ENCODE peak calls at places on chromosomes 2 and 18, in six cellular contexts. N is K562, B is SK-N-SH, U is H1, C is HepG2, H is HCT116. Y is an unnamed sample.

GRCh38 chr2:69505710-69506109 is 68.5 kb upstream of the NFU1 start:
- DNase-seq in N (no peak), B (no peak), H (no peak), U (no peak), C (no peak), Y (no peak)

GRCh38 chr2:121910139-121910538 is 154.7 kb downstream of the TSN start:
- DNase-seq in B (no peak), H (no peak), N (no peak), U (no peak), C (no peak), Y (no peak)

GRCh38 chr2:136060401-136060940 is 57.5 kb downstream of the CXCR4 start:
- DNase-seq in N (no peak), C (no peak), U (no peak), B (no peak), H (no peak), Y (no peak)

GRCh38 chr2:71379086-71379485 is 47.5 kb downstream of the ZNF638 start:
- DNase-seq in U (no peak), H (peak; percentile 18), N (peak; percentile 16), C (no peak), B (no peak), Y (no peak)

GRCh38 chr18:58125183-58125582 is 81.2 kb downstream of the NEDD4L start:
- DNase-seq in U (no peak), C (no peak), B (no peak), H (no peak), N (no peak), Y (no peak)

GRCh38 chr2:158414538-158414937 is 42.0 kb downstream of the CCDC148 start:
- DNase-seq in N (no peak), B (no peak), C (no peak), H (no peak), U (no peak), Y (no peak)

GRCh38 chr2:6927753-6928152 is 10.5 kb downstream of the RNF144A start:
- DNase-seq in H (no peak), B (no peak), C (no peak), N (no peak), U (no peak), Y (no peak)

GRCh38 chr2:129775941-129776653 is 203.4 kb upstream of the RAB6C start:
- DNase-seq in N (no peak), U (no peak), H (no peak), B (no peak), C (no peak), Y (no peak)

GRCh38 chr2:1641498-1641897 is 102.8 kb downstream of the PXDN start:
- DNase-seq in B (no peak), H (no peak), U (no peak), C (no peak), N (no peak), Y (no peak)

GRCh38 chr2:129777146-129777545 is 202.3 kb upstream of the RAB6C start:
- DNase-seq in B (no peak), N (no peak), C (no peak), H (no peak), U (no peak), Y (no peak)

GRCh38 chr2:118709786-118710185 is 137.7 kb downstream of the EN1 start:
- DNase-seq in U (no peak), N (no peak), B (no peak), H (no peak), C (no peak), Y (no peak)

GRCh38 chr2:101843048-101843447 is 145.5 kb downstream of the MAP4K4 start:
- DNase-seq in B (no peak), U (no peak), C (no peak), N (no peak), H (no peak), Y (no peak)

GRCh38 chr2:7014201-7014640 is 97.0 kb downstream of the RNF144A start:
- DNase-seq in U (no peak), H (peak; percentile 18), C (peak; percentile 21), N (peak; percentile 61), B (peak; percentile 63), Y (peak; percentile 11)

GRCh38 chr2:188569441-188569840 is 277.8 kb downstream of the GULP1 start:
- DNase-seq in U (no peak), N (no peak), C (no peak), H (no peak), B (no peak), Y (no peak)

GRCh38 chr18:70280007-70280925 is 8.6 kb upstream of the SOCS6 start:
- DNase-seq in H (peak; percentile 88), N (peak; percentile 41), C (no peak), U (no peak), B (no peak), Y (no peak)

GRCh38 chr18:79356435-79356834 is 39.3 kb upstream of the NFATC1 start:
- DNase-seq in N (no peak), B (no peak), H (no peak), U (no peak), C (no peak), Y (no peak)
- TF ChIP-seq JUND in N (no peak), B (no peak), H (no peak), U (no peak), C (no peak), Y (no peak)

GRCh38 chr2:26740890-26741302 is 23.2 kb upstream of the SLC35F6 start:
- DNase-seq in H (no peak), U (no peak), N (peak; percentile 53), B (peak; percentile 12), C (no peak), Y (peak; percentile 32)

GRCh38 chr2:26739514-26739913 is 24.6 kb upstream of the SLC35F6 start:
- DNase-seq in H (no peak), U (no peak), B (no peak), N (no peak), C (no peak), Y (no peak)

GRCh38 chr2:26737221-26737620 is 26.9 kb upstream of the SLC35F6 start:
- DNase-seq in U (no peak), B (peak; percentile 64), C (no peak), N (no peak), H (no peak), Y (no peak)

GRCh38 chr2:26740346-26740745 is 23.7 kb upstream of the SLC35F6 start:
- DNase-seq in N (no peak), U (no peak), H (no peak), C (no peak), B (peak; percentile 16), Y (no peak)

GRCh38 chr2:26738481-26738880 is 25.6 kb upstream of the SLC35F6 start:
- DNase-seq in B (peak; percentile 32), H (no peak), U (no peak), N (no peak), C (no peak), Y (no peak)
- TF ChIP-seq JUND in B (no peak), H (no peak), U (no peak), N (no peak), C (no peak), Y (no peak)

GRCh38 chr2:159854485-159854884 is 56.5 kb upstream of the CD302 start:
- DNase-seq in N (no peak), U (no peak), H (no peak), B (no peak), C (no peak), Y (no peak)

GRCh38 chr2:159859583-159859982 is 61.6 kb upstream of the CD302 start:
- DNase-seq in H (no peak), B (no peak), N (no peak), U (no peak), C (no peak), Y (no peak)

GRCh38 chr2:159853101-159853500 is 55.1 kb upstream of the CD302 start:
- DNase-seq in U (no peak), H (no peak), B (no peak), C (no peak), N (no peak), Y (no peak)

GRCh38 chr2:159856760-159857159 is 58.8 kb upstream of the CD302 start:
- DNase-seq in H (no peak), N (no peak), U (no peak), C (no peak), B (no peak), Y (no peak)

DNA sequence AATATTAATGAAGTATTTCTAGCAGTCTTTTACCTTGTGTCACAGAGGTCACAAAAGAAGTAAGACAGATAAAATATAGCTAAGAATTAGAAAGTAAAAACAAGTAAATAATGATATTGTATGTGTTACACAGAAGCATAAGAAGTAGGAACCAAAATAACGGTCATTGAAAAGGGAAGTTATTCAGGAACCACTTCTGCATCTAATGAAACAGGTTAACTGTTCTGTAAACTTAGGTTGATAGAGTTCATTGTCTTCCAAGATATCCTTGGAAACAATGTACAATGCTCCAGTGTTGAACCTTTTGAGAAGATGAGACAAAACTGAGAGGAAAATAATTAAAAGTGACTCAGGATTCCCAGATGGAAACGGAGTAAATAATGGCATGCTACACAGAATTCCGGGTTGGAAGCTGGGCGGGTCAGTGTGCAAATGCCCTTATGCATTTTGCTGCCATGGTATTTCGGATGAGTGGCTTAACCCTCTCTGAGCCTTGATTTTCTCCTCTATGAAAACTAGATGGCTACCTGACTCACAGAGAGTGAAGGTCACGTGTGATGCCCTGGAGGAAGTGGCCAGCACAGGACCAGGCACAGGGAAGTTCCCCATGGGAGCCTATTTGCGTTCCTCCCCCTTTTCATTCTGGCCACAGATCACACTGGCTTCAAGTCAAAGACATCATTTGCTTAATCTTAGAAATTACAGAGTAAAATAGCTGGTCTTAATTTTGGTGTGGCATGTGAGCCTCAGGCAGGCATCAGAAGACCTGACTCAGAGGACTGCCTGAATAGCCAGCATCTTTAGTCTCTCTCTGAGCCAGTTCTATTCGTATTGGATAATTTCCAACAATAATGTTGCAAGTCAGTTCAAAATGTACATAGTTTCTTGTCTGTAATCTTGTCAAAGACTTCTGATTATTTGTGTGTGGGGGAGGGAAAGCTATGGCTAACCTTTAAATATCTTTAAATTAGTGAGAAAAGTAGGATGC is 57.4 kb upstream of the CD302 start:
- DNase-seq in C (no peak), H (no peak), U (no peak), B (no peak), N (no peak), Y (no peak)
- TF ChIP-seq JUND in C (no peak), H (no peak), U (no peak), B (no peak), N (no peak), Y (no peak)

GRCh38 chr2:234002281-234002680 is 48.2 kb upstream of the SPP2 start:
- DNase-seq in B (no peak), U (no peak), H (no peak), N (no peak), C (no peak), Y (no peak)

GRCh38 chr2:233999182-233999581 is 51.3 kb upstream of the SPP2 start:
- DNase-seq in U (no peak), H (no peak), C (no peak), B (peak; percentile 48), N (no peak), Y (peak; percentile 39)

GRCh38 chr2:234005126-234005525 is 45.4 kb upstream of the SPP2 start:
- DNase-seq in U (no peak), H (no peak), N (no peak), B (no peak), C (no peak), Y (no peak)

GRCh38 chr2:234001380-234001993 is 49.0 kb upstream of the SPP2 start:
- DNase-seq in B (no peak), U (no peak), N (no peak), H (no peak), C (no peak), Y (no peak)

DNA sequence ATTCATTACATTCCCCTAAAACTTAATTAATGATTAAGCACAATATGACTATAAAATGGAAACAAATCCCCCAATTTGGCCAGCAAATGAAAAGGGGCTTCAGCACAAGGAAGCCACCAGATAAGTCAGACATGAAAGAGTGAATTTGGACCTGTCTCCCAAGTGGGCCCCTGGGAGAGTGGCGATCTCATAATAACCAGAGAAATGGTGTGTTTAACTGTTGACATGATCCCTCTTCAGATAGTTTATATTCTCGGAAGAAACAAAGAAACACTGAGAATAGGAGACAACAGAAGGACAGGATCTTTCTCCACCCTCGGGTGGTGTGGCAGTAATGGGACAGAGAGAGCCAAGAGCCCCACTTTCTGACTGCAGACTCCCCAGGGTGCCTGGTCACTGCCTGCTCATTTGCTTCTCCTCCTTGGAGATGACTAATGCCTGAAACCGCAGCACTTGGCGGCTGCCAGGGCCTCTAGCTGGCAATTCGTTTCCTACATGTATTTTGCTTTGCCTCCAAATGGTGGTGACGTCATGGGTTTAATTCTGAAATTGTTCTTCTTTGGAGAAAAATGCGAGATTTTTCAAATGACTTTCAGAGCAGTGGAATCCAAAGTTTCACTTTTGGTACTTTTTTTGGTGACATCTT is 46.4 kb upstream of the SPP2 start:
- DNase-seq in N (peak; percentile 0), C (no peak), H (peak; percentile 77), B (no peak), U (no peak), Y (no peak)
- TF ChIP-seq JUND in N (peak; percentile 13), C (no peak), H (peak; percentile 78), B (peak; percentile 84), U (no peak), Y (no peak)